ENCODE peak calls at places on chromosomes 13 and 19, in six cellular contexts. Z is adrenal gland; M is body of pancreas; L is bronchial epithelial cell; R is activated CD8-positive, alpha-beta T cell treated with anti-CD3 and anti-CD28 coated beads for 36 hours; A is Calu3. O is an unnamed sample.

GRCh38 chr13:52931913-52932312 is 83.5 kb upstream of the PCDH8 start:
- DNase-seq in Z (no peak), M (no peak), L (no peak), R (no peak), A (no peak), O (no peak)

GRCh38 chr13:21894091-21894490 is 223.2 kb downstream of the FGF9 start:
- DNase-seq in Z (no peak), M (no peak), L (no peak), R (no peak), A (no peak), O (no peak)

GRCh38 chr13:65677906-65678305 is 1552.2 kb downstream of the PCDH9 start:
- DNase-seq in Z (no peak), M (no peak), L (no peak), R (no peak), A (no peak), O (no peak)

GRCh38 chr19:29248332-29248844 is 35.4 kb upstream of the UQCRFS1 start:
- DNase-seq in Z (no peak), M (no peak), L (no peak), R (no peak), A (no peak), O (no peak)

GRCh38 chr19:2167896-2168618 is 4.3 kb downstream of the DOT1L start:
- DNase-seq in Z (peak), M (peak), L (no peak), R (peak), A (no peak), O (peak)

GRCh38 chr19:8097198-8097597 is 44.6 kb downstream of the CCL25 start:
- DNase-seq in Z (no peak), M (no peak), L (no peak), R (no peak), A (no peak), O (no peak)

GRCh38 chr19:55454787-55455243 is 6.6 kb downstream of the ISOC2 start:
- DNase-seq in Z (no peak), M (peak), L (no peak), R (peak), A (peak), O (no peak)

GRCh38 chr13:39760521-39760920 is 105.1 kb downstream of the COG6 start:
- DNase-seq in Z (no peak), M (no peak), L (no peak), R (no peak), A (no peak), O (no peak)

GRCh38 chr13:80585531-80585930 is 244.6 kb upstream of the SPRY2 start:
- DNase-seq in Z (no peak), M (no peak), L (no peak), R (no peak), A (no peak), O (no peak)

GRCh38 chr19:5017235-5017634 is 48.3 kb downstream of the KDM4B start:
- DNase-seq in Z (no peak), M (no peak), L (peak), R (no peak), A (no peak), O (no peak)

GRCh38 chr13:97005631-97006262 is 11.5 kb upstream of the OXGR1 start:
- DNase-seq in Z (no peak), M (no peak), L (peak), R (no peak), A (no peak), O (peak)

GRCh38 chr19:36577271-36577996 is 4.3 kb upstream of the ZNF529 start:
- DNase-seq in Z (no peak), M (no peak), L (no peak), R (no peak), A (no peak), O (no peak)

GRCh38 chr19:1355258-1355973 is 28.3 kb upstream of the NDUFS7 start:
- DNase-seq in Z (no peak), M (no peak), L (no peak), R (peak), A (no peak), O (no peak)

GRCh38 chr19:1843646-1844394 is 4.5 kb downstream of the REXO1 start:
- DNase-seq in Z (no peak), M (no peak), L (no peak), R (no peak), A (no peak), O (no peak)

GRCh38 chr19:4337906-4338440 is 654 bp downstream of the STAP2 start:
- DNase-seq in Z (peak), M (peak), L (no peak), R (no peak), A (no peak), O (peak)

GRCh38 chr13:41065098-41065497 is 3.8 kb downstream of the WBP4 start:
- DNase-seq in Z (no peak), M (no peak), L (no peak), R (no peak), A (no peak), O (peak)

GRCh38 chr13:78700121-78700910 is 41.4 kb upstream of the OBI1 start:
- DNase-seq in Z (no peak), M (no peak), L (peak), R (no peak), A (no peak), O (peak)

GRCh38 chr19:12996542-12997094 is 1.3 kb downstream of the NFIX start:
- DNase-seq in Z (peak), M (peak), L (no peak), R (no peak), A (no peak), O (no peak)

GRCh38 chr19:35264281-35265125 is 4.3 kb upstream of the USF2 start:
- DNase-seq in Z (peak), M (peak), L (no peak), R (no peak), A (no peak), O (no peak)

GRCh38 chr19:13526552-13526951 is 20.3 kb upstream of the CACNA1A start:
- DNase-seq in Z (no peak), M (no peak), L (peak), R (peak), A (peak), O (no peak)

GRCh38 chr13:113337556-113337955 is 26.4 kb downstream of the GRTP1 start:
- DNase-seq in Z (no peak), M (no peak), L (no peak), R (no peak), A (no peak), O (no peak)
- TF ChIP-seq CTCF in Z (no peak), M (no peak), L (no peak), R (no peak), A (no peak), O (no peak)

GRCh38 chr13:73401769-73402168 is 343.0 kb downstream of the KLF5 start:
- DNase-seq in Z (no peak), M (no peak), L (no peak), R (no peak), A (no peak), O (no peak)
- TF ChIP-seq CTCF in Z (no peak), M (no peak), L (peak), R (no peak), A (no peak), O (no peak)

DNA sequence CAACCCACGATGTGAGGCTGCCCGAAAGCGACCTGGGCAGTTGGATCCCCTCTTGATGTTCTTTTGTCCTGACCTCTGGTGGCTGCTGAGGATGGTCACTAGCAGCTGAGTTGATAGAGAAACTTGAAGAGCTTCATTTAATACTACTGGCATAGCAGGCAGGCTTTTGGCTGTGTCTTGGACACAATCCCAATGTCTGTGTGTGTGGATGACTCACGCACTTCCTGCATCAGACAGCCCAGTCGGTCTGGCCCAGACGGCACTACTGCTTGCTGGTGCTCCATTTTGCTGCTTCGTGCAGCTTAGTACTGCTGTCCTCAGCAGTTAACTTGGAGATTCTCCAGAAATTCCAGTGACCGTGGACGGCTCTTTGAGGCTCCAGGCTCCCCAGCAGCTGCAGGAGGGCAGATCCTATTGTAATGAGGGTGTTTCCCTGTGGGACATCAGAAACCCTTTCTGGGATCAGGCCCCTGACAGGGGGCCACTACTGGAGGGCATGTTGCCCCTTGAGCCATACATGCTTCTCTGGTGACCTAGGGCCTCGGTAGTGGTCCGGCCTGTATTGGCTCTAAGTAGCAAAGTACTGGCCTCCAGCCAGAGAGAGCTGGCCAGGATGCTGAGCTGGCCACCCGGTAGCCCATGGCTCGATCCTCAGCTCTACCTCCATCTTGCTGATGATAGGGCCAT is 4.5 kb downstream of the FPR3 start:
- DNase-seq in Z (peak), M (peak), L (peak), R (no peak), A (peak), O (peak)
- TF ChIP-seq CTCF in Z (no peak), M (no peak), L (no peak), R (no peak), A (no peak), O (peak)

GRCh38 chr13:56201834-56202233 is 938.9 kb upstream of the PRR20A start:
- DNase-seq in Z (no peak), M (no peak), L (no peak), R (no peak), A (no peak), O (no peak)
- TF ChIP-seq CTCF in Z (no peak), M (no peak), L (no peak), R (no peak), A (no peak), O (no peak)

DNA sequence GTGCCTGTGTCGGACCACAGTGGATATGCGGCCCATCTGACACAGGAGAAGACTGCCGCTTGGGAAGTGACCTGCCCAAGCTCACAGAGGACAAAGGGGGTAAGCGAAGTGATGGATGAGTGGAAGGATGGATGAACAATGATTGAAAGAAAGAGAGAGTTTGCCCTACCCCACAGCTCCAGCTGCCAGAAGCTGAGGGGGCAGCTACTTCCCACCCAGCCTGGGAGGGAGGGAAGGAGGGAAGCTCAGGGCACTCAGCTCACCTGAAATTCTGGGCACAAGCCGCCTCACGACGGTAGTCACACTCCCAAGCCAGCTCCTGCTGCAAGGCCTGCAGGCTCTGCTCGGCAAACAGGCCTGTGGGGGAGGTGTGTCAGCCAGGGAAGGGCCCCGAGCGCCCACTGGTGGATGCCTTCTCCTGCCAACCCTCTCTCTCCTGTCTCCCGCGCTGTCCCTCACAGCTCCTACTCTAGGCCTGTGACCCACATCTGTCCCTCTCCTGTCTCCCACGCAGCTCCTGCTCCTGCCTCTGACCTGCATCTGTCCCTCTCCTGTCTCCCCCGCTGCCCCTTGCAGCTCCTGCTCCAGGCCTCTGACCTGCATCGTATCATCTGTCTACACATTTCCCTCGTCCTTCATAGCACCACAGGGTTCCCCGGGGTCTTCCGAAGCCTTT is 12.0 kb upstream of the NUMBL start:
- DNase-seq in Z (no peak), M (peak), L (peak), R (no peak), A (no peak), O (peak)
- TF ChIP-seq CTCF in Z (no peak), M (no peak), L (peak), R (no peak), A (no peak), O (peak)

GRCh38 chr19:54030895-54031586 is 32.7 kb downstream of the VSTM1 start:
- DNase-seq in Z (no peak), M (no peak), L (no peak), R (peak), A (peak), O (no peak)
- TF ChIP-seq CTCF in Z (no peak), M (no peak), L (no peak), R (no peak), A (peak), O (peak)

GRCh38 chr13:72645521-72645920 is 81.9 kb downstream of the MZT1 start:
- DNase-seq in Z (no peak), M (no peak), L (no peak), R (no peak), A (no peak), O (no peak)

GRCh38 chr13:72652681-72653080 is 74.7 kb downstream of the MZT1 start:
- DNase-seq in Z (no peak), M (no peak), L (peak), R (no peak), A (no peak), O (peak)

GRCh38 chr13:72643339-72643989 is 84.0 kb downstream of the MZT1 start:
- DNase-seq in Z (peak), M (peak), L (peak), R (peak), A (peak), O (peak)

GRCh38 chr13:72651196-72651595 is 76.2 kb downstream of the MZT1 start:
- DNase-seq in Z (no peak), M (no peak), L (peak), R (no peak), A (no peak), O (no peak)

GRCh38 chr13:72648513-72649065 is 78.8 kb downstream of the MZT1 start:
- DNase-seq in Z (no peak), M (no peak), L (no peak), R (no peak), A (no peak), O (no peak)
- TF ChIP-seq CTCF in Z (no peak), M (no peak), L (peak), R (no peak), A (no peak), O (peak)

GRCh38 chr13:26629260-26629659 is 71.8 kb downstream of the WASF3 start:
- DNase-seq in Z (peak), M (no peak), L (peak), R (peak), A (no peak), O (no peak)
- TF ChIP-seq CTCF in Z (no peak), M (no peak), L (peak), R (no peak), A (no peak), O (no peak)

GRCh38 chr19:50485284-50485955 is 8.8 kb upstream of the GARIN5A start:
- DNase-seq in Z (no peak), M (no peak), L (no peak), R (no peak), A (no peak), O (no peak)

GRCh38 chr19:50490411-50490811 is 13.8 kb upstream of the GARIN5A start:
- DNase-seq in Z (no peak), M (no peak), L (no peak), R (no peak), A (no peak), O (no peak)

GRCh38 chr19:50488795-50489194 is 12.1 kb upstream of the GARIN5A start:
- DNase-seq in Z (no peak), M (no peak), L (no peak), R (no peak), A (no peak), O (no peak)

GRCh38 chr19:50489461-50490011 is 12.9 kb upstream of the GARIN5A start:
- DNase-seq in Z (no peak), M (no peak), L (no peak), R (no peak), A (no peak), O (no peak)

GRCh38 chr19:50486823-50487515 is 10.3 kb upstream of the GARIN5A start:
- DNase-seq in Z (peak), M (peak), L (peak), R (peak), A (peak), O (peak)
- TF ChIP-seq CTCF in Z (peak), M (peak), L (peak), R (peak), A (peak), O (peak)